ENCODE peak calls at places on chromosomes 1 and 21, in eight cellular contexts. I, A, B, C, T, Q, E and S are unnamed samples.

GRCh38 chr1:34865981-34866761 is 6.6 kb upstream of the SMIM12 start:
- DNase-seq in I (peak; percentile 25), A (peak; percentile 84), T (peak; percentile 92), B (peak; percentile 53), E (peak; percentile 91), Q (peak; percentile 89), C (peak; percentile 84), S (peak; percentile 83)

GRCh38 chr1:240847330-240847729 is 235.4 kb upstream of the GREM2 start:
- DNase-seq in B (no peak), T (no peak), A (no peak), Q (no peak), I (no peak), C (no peak), E (no peak), S (no peak)

GRCh38 chr1:188514917-188515316 is 1686.2 kb downstream of the PLA2G4A start:
- DNase-seq in Q (no peak), E (no peak), T (no peak), A (no peak), C (no peak), B (no peak), I (no peak), S (no peak)

GRCh38 chr21:44984792-44985440 is 45.1 kb downstream of the SLX9 start:
- DNase-seq in Q (no peak), I (no peak), B (no peak), E (no peak), T (no peak), C (peak; percentile 23), A (no peak), S (no peak)

GRCh38 chr1:117541585-117541984 is 64.3 kb upstream of the TENT5C start:
- DNase-seq in T (no peak), B (no peak), A (no peak), E (no peak), I (no peak), Q (no peak), C (no peak), S (no peak)

GRCh38 chr21:29640233-29640554 is 299.6 kb downstream of the GRIK1 start:
- DNase-seq in A (no peak), I (no peak), E (no peak), C (no peak), T (no peak), B (no peak), Q (no peak), S (no peak)

GRCh38 chr1:87524021-87524754 is 195.5 kb downstream of the LMO4 start:
- DNase-seq in E (no peak), C (no peak), T (no peak), B (peak; percentile 73), A (no peak), Q (no peak), I (no peak), S (no peak)

GRCh38 chr1:150954708-150955107 is 19.9 kb downstream of the CERS2 start:
- DNase-seq in B (no peak), I (no peak), E (no peak), C (no peak), Q (no peak), T (no peak), A (no peak), S (no peak)

GRCh38 chr1:237953238-237953637 is 62.5 kb upstream of the ZP4 start:
- DNase-seq in E (peak; percentile 20), A (no peak), Q (no peak), C (no peak), B (no peak), T (no peak), I (no peak), S (no peak)
- H3K9me3 ChIP-seq in E (no peaks in the 10 kb centered on the region), A (no peaks in the 10 kb centered on the region), Q (no peaks in the 10 kb centered on the region), C (no peaks in the 10 kb centered on the region), B (peaks cover 4% of the 10 kb centered on the region), T (no peaks in the 10 kb centered on the region), I (no peaks in the 10 kb centered on the region), S (no peaks in the 10 kb centered on the region)

DNA sequence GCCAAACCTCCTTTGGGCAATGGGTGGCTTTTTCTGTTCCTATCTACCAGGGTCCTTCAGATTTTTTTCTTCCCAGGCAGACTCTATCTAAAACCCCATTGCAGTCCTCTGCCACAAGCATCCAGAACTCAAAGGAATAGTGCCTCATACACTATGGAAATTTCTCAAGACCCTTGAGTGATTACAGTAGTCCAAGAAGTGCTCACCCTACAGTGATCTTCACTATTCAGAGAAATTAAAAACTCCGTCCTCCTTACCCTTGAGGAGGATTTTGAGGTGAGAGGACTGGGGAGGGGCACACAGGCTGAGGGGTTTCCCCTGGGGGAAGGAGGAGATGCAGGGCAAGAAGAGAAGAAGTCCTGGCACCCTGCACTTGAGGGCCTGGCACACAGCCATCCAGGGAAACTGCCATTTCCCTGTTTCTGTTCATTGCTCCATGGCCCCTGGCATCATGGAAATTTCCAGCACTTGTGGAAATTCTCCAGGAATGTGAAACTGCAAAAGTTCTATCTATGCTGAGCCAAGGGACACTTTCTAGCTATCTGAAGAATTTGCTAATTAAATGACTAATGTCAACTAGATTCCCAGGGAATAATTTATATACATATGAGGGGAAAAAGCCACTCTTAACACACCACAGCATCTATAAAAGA is 102.5 kb upstream of the ATP1B1 start:
- DNase-seq in I (no peak), Q (no peak), C (no peak), A (no peak), B (no peak), T (peak; percentile 26), E (peak; percentile 55), S (no peak)
- H3K4me1 ChIP-seq in I (no peaks in the 10 kb centered on the region), Q (no peaks in the 10 kb centered on the region), C (no peaks in the 10 kb centered on the region), A (no peaks in the 10 kb centered on the region), B (no peaks in the 10 kb centered on the region), T (no peaks in the 10 kb centered on the region), E (no peaks in the 10 kb centered on the region), S (no peaks in the 10 kb centered on the region)

GRCh38 chr1:8661185-8662110 is 156.0 kb downstream of the RERE start:
- DNase-seq in C (peak; percentile 49), E (peak; percentile 16), T (no peak), B (peak; percentile 91), I (no peak), A (peak; percentile 41), Q (no peak), S (peak; percentile 66)

GRCh38 chr1:8664887-8665286 is 152.6 kb downstream of the RERE start:
- DNase-seq in T (no peak), E (no peak), I (no peak), Q (no peak), A (no peak), B (no peak), C (no peak), S (no peak)

GRCh38 chr1:8662380-8663072 is 154.9 kb downstream of the RERE start:
- DNase-seq in T (no peak), E (peak; percentile 38), C (no peak), Q (no peak), I (no peak), A (no peak), B (no peak), S (no peak)

GRCh38 chr1:8663915-8664331 is 153.5 kb downstream of the RERE start:
- DNase-seq in I (no peak), Q (no peak), A (peak; percentile 16), E (no peak), B (peak; percentile 56), T (peak; percentile 28), C (no peak), S (peak; percentile 37)

GRCh38 chr1:8663090-8663802 is 154.2 kb downstream of the RERE start:
- DNase-seq in Q (no peak), A (no peak), C (no peak), I (no peak), B (no peak), T (no peak), E (peak; percentile 55), S (no peak)
- H3K27ac ChIP-seq in Q (no peak overlapping the region), A (no peak overlapping the region), C (peak overlapping the region; percentile 11), I (no peak overlapping the region), B (peak overlapping the region; percentile 18), T (no peak overlapping the region), E (no peak overlapping the region), S (peak overlapping the region; percentile 89)

DNA sequence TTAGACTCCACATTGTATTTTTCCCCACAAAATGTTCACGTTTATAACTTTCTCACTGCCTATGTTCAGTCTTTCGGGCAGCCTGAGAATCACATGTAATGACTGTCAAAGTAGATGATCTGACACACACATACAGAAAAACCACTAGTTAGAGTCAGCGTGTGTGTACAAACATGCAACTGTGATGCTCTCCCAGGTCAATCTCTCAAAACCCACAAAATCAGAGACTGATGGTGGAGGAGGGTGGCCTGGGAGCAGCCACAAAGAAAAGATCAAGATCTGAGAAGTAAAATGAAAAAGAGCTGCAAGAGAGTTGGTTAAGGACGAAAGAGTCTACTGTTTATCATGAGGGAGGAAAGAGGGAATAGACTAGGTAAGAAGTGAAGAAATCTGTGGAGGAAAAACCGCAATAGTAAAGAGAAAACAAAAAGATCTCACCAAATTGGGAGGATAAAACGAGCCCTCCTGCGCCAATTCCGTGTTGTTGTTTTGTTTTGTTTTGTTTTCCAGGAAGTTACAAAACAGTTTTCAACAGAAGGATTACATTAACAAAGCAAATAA is 2.3 kb downstream of the EGLN1 start:
- DNase-seq in C (no peak), I (no peak), A (no peak), B (peak; percentile 19), T (no peak), E (no peak), Q (no peak), S (no peak)
- H3K9me3 ChIP-seq in C (no peaks in the 10 kb centered on the region), I (no peaks in the 10 kb centered on the region), A (no peaks in the 10 kb centered on the region), B (no peaks in the 10 kb centered on the region), T (no peaks in the 10 kb centered on the region), E (no peaks in the 10 kb centered on the region), Q (no peaks in the 10 kb centered on the region), S (no peaks in the 10 kb centered on the region)

GRCh38 chr1:26701266-26701994 is 5.6 kb downstream of the ARID1A start:
- DNase-seq in A (no peak), C (no peak), I (no peak), Q (no peak), E (no peak), T (no peak), B (peak; percentile 93), S (no peak)
- H3K4me1 ChIP-seq in A (peaks cover 65% of the 10 kb centered on the region), C (peaks cover 83% of the 10 kb centered on the region), I (peaks cover 78% of the 10 kb centered on the region), Q (peaks cover 64% of the 10 kb centered on the region), E (peaks cover 5% of the 10 kb centered on the region), T (peaks cover 80% of the 10 kb centered on the region), B (peaks cover 39% of the 10 kb centered on the region), S (peaks cover 15% of the 10 kb centered on the region)

DNA sequence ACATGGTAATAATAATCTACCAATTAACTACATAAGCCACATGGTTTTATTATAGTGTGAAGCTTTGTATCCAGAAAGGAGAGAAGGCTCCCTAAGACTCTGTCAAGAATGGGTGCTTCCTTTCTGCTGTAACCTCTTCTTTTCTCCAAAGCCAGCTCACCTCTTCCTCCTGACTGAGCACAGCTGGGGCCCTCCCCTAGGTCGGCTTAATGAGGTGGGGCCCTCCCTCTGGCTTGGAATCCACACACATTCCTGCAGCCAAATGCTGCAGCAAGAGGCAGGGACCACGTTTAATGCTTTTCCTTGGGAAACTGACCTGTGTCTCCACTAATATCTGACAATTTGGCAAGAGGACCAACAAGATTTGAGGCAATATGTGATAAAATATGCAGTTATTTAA is 94.8 kb downstream of the DSCAM start:
- DNase-seq in A (no peak), I (no peak), E (no peak), C (no peak), B (no peak), T (no peak), Q (no peak), S (no peak)
- H3K27ac ChIP-seq in A (no peak overlapping the region), I (no peak overlapping the region), E (no peak overlapping the region), C (no peak overlapping the region), B (no peak overlapping the region), T (no peak overlapping the region), Q (no peak overlapping the region), S (no peak overlapping the region)

GRCh38 chr1:247037483-247038320 is 29.8 kb upstream of the ZNF695 start:
- DNase-seq in C (no peak), I (no peak), Q (no peak), B (no peak), E (no peak), T (no peak), A (no peak), S (no peak)
- H3K9me3 ChIP-seq in C (peaks cover 95% of the 10 kb centered on the region), I (peaks cover 94% of the 10 kb centered on the region), Q (peaks cover 51% of the 10 kb centered on the region), B (peaks cover 42% of the 10 kb centered on the region), E (peaks cover 16% of the 10 kb centered on the region), T (peaks cover 69% of the 10 kb centered on the region), A (no peaks in the 10 kb centered on the region), S (peaks cover 30% of the 10 kb centered on the region)

GRCh38 chr21:32423846-32424535 is 11.5 kb downstream of the EVA1C start:
- DNase-seq in C (no peak), A (no peak), Q (no peak), E (peak; percentile 31), B (no peak), T (no peak), I (no peak), S (no peak)
- H3K4me1 ChIP-seq in C (peaks cover 40% of the 10 kb centered on the region), A (peaks cover 15% of the 10 kb centered on the region), Q (no peaks in the 10 kb centered on the region), E (no peaks in the 10 kb centered on the region), B (peaks cover 12% of the 10 kb centered on the region), T (no peaks in the 10 kb centered on the region), I (peaks cover 34% of the 10 kb centered on the region), S (peaks cover 2% of the 10 kb centered on the region)